ENCODE peak calls at places on chromosomes 4 and X, in seven cellular contexts. L is adrenal gland, F is sigmoid colon, D is breast epithelium, N is tibial nerve, Z is gastrocnemius medialis, T is heart left ventricle. G is an unnamed sample. For H3K36me3, the result is how much of the 10 kb centered on the place peaks cover.

GRCh38 chrX:108516184-108516583 is 76.5 kb downstream of the COL4A5 start:
- DNase-seq in L (no peak), F (no peak), D (no peak), N (no peak), Z (no peak), T (no peak), G (no peak)

GRCh38 chr4:73172166-73172565 is 86.4 kb downstream of the ANKRD17 start:
- DNase-seq in L (no peak), F (no peak), D (no peak), N (no peak), Z (no peak), T (no peak), G (no peak)

GRCh38 chr4:99790796-99791617 is 25.6 kb upstream of the DAPP1 start:
- DNase-seq in L (no peak), F (no peak), D (no peak), N (no peak), Z (peak), T (no peak), G (no peak)

GRCh38 chr4:56086073-56086521 is 137.4 kb downstream of the CEP135 start:
- DNase-seq in L (no peak), F (no peak), D (no peak), N (no peak), Z (no peak), T (no peak), G (no peak)

GRCh38 chr4:99395595-99396364 is 39.4 kb downstream of the ADH7 start:
- DNase-seq in L (no peak), F (no peak), D (no peak), N (no peak), Z (no peak), T (no peak), G (no peak)

GRCh38 chr4:16875487-16875886 is 23.0 kb downstream of the LDB2 start:
- DNase-seq in L (no peak), F (no peak), D (no peak), N (no peak), Z (no peak), T (no peak), G (no peak)

GRCh38 chrX:124502144-124502543 is 155.8 kb downstream of the SH2D1A start:
- DNase-seq in L (no peak), F (no peak), D (no peak), N (no peak), Z (no peak), T (no peak), G (no peak)

GRCh38 chr4:124304936-124305335 is 407.6 kb downstream of the ANKRD50 start:
- DNase-seq in L (no peak), F (no peak), D (no peak), N (no peak), Z (no peak), T (no peak), G (no peak)

GRCh38 chrX:53009032-53009431 is 39.6 kb upstream of the GPR173 start:
- DNase-seq in L (no peak), F (no peak), D (no peak), N (no peak), Z (no peak), T (no peak), G (no peak)

GRCh38 chr4:84470204-84470785 is 28.8 kb downstream of the NKX6-1 start:
- DNase-seq in L (no peak), F (no peak), D (no peak), N (no peak), Z (no peak), T (no peak), G (no peak)

GRCh38 chrX:39613997-39614679 is 483.6 kb downstream of the BCOR start:
- DNase-seq in L (no peak), F (no peak), D (peak), N (no peak), Z (no peak), T (no peak), G (no peak)

GRCh38 chrX:110346681-110347080 is 12.0 kb upstream of the RTL9 start:
- DNase-seq in L (no peak), F (no peak), D (no peak), N (no peak), Z (no peak), T (peak), G (no peak)

GRCh38 chr4:27357283-27357682 is 496.6 kb downstream of the STIM2 start:
- DNase-seq in L (no peak), F (no peak), D (no peak), N (no peak), Z (no peak), T (no peak), G (no peak)

DNA sequence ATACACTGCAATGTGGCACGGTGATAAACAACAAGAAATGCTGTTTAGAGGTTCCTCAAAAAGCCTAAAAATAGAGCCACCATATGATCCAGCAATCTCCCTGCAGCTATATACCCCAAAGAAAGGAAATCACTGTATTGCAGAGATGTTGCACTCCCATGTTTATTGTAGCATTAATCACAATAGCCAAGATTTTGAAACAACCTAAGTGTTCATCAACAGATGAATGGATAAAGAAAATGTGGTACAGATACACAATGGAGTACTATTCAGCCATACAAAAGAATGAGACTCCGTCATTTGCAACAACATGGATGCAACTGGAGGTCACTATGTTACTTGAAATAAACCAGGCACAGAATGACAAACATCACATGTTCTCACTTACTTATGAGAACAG is 365.8 kb upstream of the DIPK2B start:
- DNase-seq in L (no peak), F (no peak), D (no peak), N (no peak), Z (no peak), T (no peak), G (no peak)
- TF ChIP-seq CTCF in L (no peak), F (no peak), D (no peak), N (no peak), Z (no peak), T (no peak), G (no peak)

GRCh38 chrX:47202316-47202715 is 8.7 kb downstream of the UBA1 start:
- DNase-seq in L (no peak), F (no peak), D (no peak), N (no peak), Z (no peak), T (no peak), G (no peak)

GRCh38 chrX:47202877-47203276 is 9.2 kb downstream of the UBA1 start:
- DNase-seq in L (no peak), F (no peak), D (no peak), N (no peak), Z (no peak), T (no peak), G (no peak)

GRCh38 chrX:47199286-47199685 is 5.7 kb downstream of the UBA1 start:
- DNase-seq in L (no peak), F (no peak), D (no peak), N (no peak), Z (no peak), T (no peak), G (no peak)

GRCh38 chrX:47200385-47201150 is 6.9 kb downstream of the UBA1 start:
- DNase-seq in L (no peak), F (no peak), D (no peak), N (peak), Z (peak), T (peak), G (no peak)

DNA sequence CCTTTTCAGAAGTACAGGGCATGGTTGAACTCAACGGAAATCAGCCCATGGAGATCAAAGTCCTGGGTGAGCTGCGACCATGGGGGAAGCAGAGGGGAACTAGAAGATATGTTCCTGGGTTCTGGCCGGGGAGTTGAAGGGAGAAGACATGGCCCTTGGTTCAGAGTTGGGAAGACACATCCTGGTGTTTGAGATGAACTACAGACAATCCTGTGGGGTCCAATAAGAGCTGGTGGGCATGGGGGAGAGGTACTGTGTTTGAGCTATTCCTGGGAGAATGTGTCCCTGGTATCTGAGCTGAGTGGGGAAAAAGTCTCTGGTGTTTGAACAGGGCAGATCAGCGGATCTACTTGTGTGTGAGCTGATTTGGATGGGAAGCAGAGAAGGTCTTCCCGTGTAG is 7.9 kb downstream of the UBA1 start:
- DNase-seq in L (no peak), F (no peak), D (no peak), N (no peak), Z (no peak), T (no peak), G (no peak)
- H3K36me3 ChIP-seq in L (under half), F (under half), D (under half), N (half or more), Z (under half), T (half or more), G (half or more)

GRCh38 chr4:139295317-139296299 is 5.7 kb upstream of the NAA15 start:
- DNase-seq in L (peak), F (peak), D (peak), N (peak), Z (peak), T (peak), G (peak)
- TF ChIP-seq POLR2A in L (peak), F (no peak), D (no peak), N (no peak), Z (peak), T (peak), G (no peak)

DNA sequence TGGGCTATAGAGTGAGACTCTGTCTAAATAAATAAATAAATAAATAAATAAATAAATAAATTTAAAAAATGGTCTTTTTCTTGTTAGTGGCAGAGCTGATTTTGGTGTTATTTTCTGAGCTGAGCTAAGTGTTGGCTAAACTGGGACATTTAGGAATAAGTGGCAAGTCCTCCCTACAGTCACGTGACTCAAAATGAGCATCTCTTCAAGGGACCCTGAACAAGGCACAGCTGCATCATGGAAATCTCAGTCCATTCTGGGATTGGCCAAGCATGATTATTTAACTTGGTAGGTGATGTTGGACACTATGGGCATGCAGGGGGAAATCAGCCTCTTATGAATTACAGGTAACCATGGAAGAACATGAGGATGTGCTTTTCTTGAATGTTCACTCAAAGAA is 42.0 kb downstream of the HAND2 start:
- DNase-seq in L (no peak), F (no peak), D (no peak), N (no peak), Z (no peak), T (no peak), G (no peak)
- TF ChIP-seq CTCF in L (no peak), F (no peak), D (no peak), N (no peak), Z (no peak), T (no peak), G (no peak)

DNA sequence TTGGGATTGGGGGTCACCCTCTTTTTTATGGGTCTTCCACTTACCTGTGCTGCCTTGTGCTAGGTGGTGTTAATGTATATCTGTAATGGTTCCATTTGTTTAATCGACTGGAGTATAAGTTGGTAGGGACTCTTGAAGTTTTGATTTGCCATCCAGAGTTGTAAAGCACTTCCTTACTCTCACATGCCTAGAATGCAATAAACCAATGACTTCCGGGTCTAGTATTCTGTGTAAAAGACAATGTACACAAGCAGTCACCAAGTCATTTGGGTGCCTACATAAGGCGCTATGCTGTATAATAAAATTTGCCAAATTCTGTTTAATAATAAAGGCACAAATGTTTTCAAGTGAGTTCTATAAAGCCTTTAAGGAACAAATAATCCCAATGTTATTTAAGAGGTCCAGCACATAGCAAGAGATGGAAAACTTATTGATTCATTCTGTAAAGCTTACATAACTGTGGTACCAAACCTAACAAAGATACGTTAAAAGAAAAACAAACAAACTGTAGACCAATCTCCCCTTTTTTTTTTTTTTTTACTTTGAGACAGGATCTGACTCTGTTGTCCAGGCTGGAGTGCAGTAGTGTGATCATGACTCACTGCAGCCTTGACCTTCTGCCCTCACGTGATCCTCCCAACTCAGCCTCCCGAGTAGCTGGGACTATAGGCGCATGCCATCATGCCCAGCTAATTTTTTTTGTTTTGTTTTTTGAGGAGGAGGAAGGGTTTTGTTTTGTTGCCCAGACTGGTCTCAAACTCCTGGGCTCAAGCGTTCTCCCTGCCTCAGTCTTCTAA is 41.5 kb upstream of the HPRT1 start:
- DNase-seq in L (no peak), F (no peak), D (no peak), N (no peak), Z (no peak), T (no peak), G (no peak)
- H3K36me3 ChIP-seq in L (under half), F (under half), D (under half), N (under half), Z (under half), T (half or more), G (under half)

G was measured in upper lobe of left lung.